ENCODE peak calls at places on chromosome 7, in nine cellular contexts. A is PC-3, B is neural progenitor cell, Y is MM.1S, T is OCI-LY7, I is SK-N-SH, W is HepG2, M is astrocyte, S is IMR-90. L is an unnamed sample.

GRCh38 chr7:47693161-47693740 is 111.3 kb upstream of the TNS3 start:
- DNase-seq in A (peak; percentile 94), B (no peak), Y (no peak), T (no peak), I (no peak), W (no peak), M (peak; percentile 69), S (peak; percentile 76), L (peak; percentile 71)

GRCh38 chr7:133207687-133208086 is 45.2 kb upstream of the EXOC4 start:
- DNase-seq in A (no peak), B (peak; percentile 69), Y (peak; percentile 21), T (peak; percentile 29), I (no peak), W (peak; percentile 21), M (no peak), S (no peak), L (peak; percentile 23)

GRCh38 chr7:151818674-151819519 is 58.0 kb downstream of the PRKAG2 start:
- DNase-seq in A (peak; percentile 91), B (peak; percentile 25), Y (no peak), T (no peak), I (no peak), W (no peak), M (no peak), S (no peak), L (no peak)

GRCh38 chr7:55964802-55965470 is 551 bp downstream of the NIPSNAP2 start:
- DNase-seq in A (peak; percentile 36), B (peak; percentile 77), Y (peak; percentile 69), T (peak; percentile 40), I (peak; percentile 93), W (peak; percentile 72), M (no peak), S (peak; percentile 19), L (peak; percentile 75)

GRCh38 chr7:130994378-130995115 is 260.5 kb upstream of the KLF14 start:
- DNase-seq in A (no peak), B (no peak), Y (no peak), T (no peak), I (no peak), W (no peak), M (peak; percentile 47), S (no peak), L (peak; percentile 77)

GRCh38 chr7:127901895-127902703 is 129.1 kb downstream of the LRRC4 start:
- DNase-seq in A (no peak), B (no peak), Y (peak; percentile 40), T (no peak), I (no peak), W (no peak), M (no peak), S (no peak), L (no peak)

GRCh38 chr7:3835102-3835501 is 534.0 kb downstream of the SDK1 start:
- DNase-seq in A (peak; percentile 66), B (no peak), Y (no peak), T (no peak), I (no peak), W (no peak), M (peak; percentile 32), S (no peak), L (no peak)

GRCh38 chr7:47648301-47648900 is 66.5 kb upstream of the TNS3 start:
- DNase-seq in A (no peak), B (no peak), Y (no peak), T (no peak), I (no peak), W (no peak), M (peak; percentile 94), S (peak; percentile 85), L (no peak)

GRCh38 chr7:151087247-151088018 is 1.2 kb downstream of the AGAP3 start:
- DNase-seq in A (peak; percentile 51), B (peak; percentile 69), Y (peak; percentile 79), T (no peak), I (peak; percentile 90), W (peak; percentile 35), M (peak; percentile 34), S (peak; percentile 52), L (peak; percentile 84)

GRCh38 chr7:18357691-18358090 is 137.9 kb upstream of the HDAC9 start:
- DNase-seq in A (peak; percentile 53), B (peak; percentile 12), Y (peak; percentile 36), T (peak; percentile 46), I (no peak), W (no peak), M (peak; percentile 0), S (peak; percentile 6), L (peak; percentile 36)

GRCh38 chr7:151245360-151246160 is 2.9 kb downstream of the SMARCD3 start:
- DNase-seq in A (peak; percentile 30), B (peak; percentile 74), Y (peak; percentile 49), T (peak; percentile 81), I (peak; percentile 97), W (no peak), M (no peak), S (no peak), L (peak; percentile 61)

GRCh38 chr7:2313450-2314208 is 612 bp downstream of the SNX8 start:
- DNase-seq in A (peak; percentile 2), B (no peak), Y (no peak), T (peak; percentile 26), I (no peak), W (no peak), M (no peak), S (no peak), L (peak; percentile 56)

GRCh38 chr7:2316578-2316977 is 2.3 kb upstream of the SNX8 start:
- DNase-seq in A (no peak), B (no peak), Y (no peak), T (no peak), I (no peak), W (no peak), M (no peak), S (no peak), L (no peak)

GRCh38 chr7:2314209-2314955 is at the start of gene SNX8:
- DNase-seq in A (peak; percentile 87), B (peak; percentile 95), Y (peak; percentile 93), T (peak; percentile 86), I (peak; percentile 100), W (peak; percentile 77), M (peak; percentile 59), S (peak; percentile 79), L (peak; percentile 95)

GRCh38 chr7:2317556-2318293 is 3.5 kb upstream of the SNX8 start:
- DNase-seq in A (no peak), B (no peak), Y (no peak), T (no peak), I (no peak), W (no peak), M (no peak), S (no peak), L (no peak)

DNA sequence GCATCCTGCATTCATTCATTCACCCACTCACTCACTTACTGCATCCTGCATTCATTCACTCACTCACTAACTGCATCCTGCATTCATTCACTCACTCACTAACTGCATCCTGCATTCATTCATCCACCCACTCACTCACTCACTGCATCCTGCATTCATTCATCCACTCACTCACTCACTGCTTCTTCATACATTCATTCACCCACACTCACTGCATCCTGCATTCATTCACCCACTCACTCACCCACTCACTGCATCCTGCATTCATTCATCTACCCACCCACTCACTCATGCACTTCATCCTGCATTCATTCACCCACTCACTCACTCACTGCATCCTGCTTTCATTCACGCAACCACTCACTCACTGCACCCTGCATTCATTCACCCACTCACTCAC is 1.5 kb upstream of the SNX8 start:
- DNase-seq in A (no peak), B (no peak), Y (no peak), T (no peak), I (no peak), W (no peak), M (no peak), S (no peak), L (no peak)
- H3K9me3 ChIP-seq in A (no peaks in the 10 kb centered on the region), B (no peaks in the 10 kb centered on the region), Y (no peaks in the 10 kb centered on the region), T (no peaks in the 10 kb centered on the region), I (no peaks in the 10 kb centered on the region), W (no peaks in the 10 kb centered on the region), M (no peaks in the 10 kb centered on the region), S (no peaks in the 10 kb centered on the region), L (no peaks in the 10 kb centered on the region)

DNA sequence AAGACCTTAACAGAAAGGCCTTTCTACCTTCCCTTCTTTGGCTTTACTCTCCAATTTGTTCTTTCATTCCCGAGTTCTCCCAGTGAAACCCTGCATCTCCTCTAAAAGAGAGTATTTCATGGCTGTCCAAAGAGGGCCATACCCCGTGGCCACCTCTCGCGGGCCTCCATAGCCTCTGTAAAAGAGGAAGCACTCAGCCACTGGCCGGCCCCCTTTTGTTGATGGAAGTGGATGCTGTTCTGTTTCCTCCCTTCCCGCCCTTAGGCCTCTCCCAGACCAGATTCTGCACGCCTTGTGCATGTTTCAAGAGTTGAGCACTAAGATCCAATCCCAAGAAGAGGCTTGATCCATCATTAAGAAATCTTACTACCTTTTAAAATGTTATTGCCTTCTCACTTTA is 6.7 kb upstream of the FEZF1 start:
- DNase-seq in A (no peak), B (peak; percentile 85), Y (no peak), T (no peak), I (no peak), W (no peak), M (no peak), S (no peak), L (no peak)
- H2AFZ ChIP-seq in A (no peak overlapping the region), B (no peak overlapping the region), Y (peak overlapping the region; percentile 66), T (no peak overlapping the region), I (peak overlapping the region; percentile 50), W (no peak overlapping the region), M (no peak overlapping the region), S (no peak overlapping the region), L (no peak overlapping the region)

DNA sequence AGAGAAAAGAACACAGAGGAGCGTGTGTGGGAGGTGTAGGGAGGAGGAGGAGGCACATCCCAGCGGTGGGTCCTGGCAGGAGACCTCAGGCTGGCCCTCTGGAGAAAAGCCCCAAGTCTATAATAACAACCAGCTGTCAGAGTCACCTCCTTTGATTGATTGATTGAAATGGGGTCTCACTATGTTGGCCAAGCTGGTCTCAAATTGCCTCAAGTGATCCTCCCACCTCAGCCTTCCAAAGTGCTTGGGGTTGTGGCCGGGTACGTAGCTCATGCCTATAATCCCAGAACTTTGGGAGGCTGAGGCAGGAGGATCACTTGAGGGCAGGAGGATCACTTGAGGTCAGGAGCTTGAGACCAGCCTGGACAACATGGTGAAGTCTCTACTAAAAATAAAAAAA is 103.0 kb upstream of the ANLN start:
- DNase-seq in A (no peak), B (no peak), Y (no peak), T (no peak), I (no peak), W (no peak), M (no peak), S (no peak), L (no peak)
- H3K4me1 ChIP-seq in A (peaks cover 61% of the 10 kb centered on the region), B (peaks cover 7% of the 10 kb centered on the region), Y (peaks cover 10% of the 10 kb centered on the region), T (peaks cover 62% of the 10 kb centered on the region), I (peaks cover 8% of the 10 kb centered on the region), W (peaks cover 82% of the 10 kb centered on the region), M (peaks cover 21% of the 10 kb centered on the region), S (peaks cover 11% of the 10 kb centered on the region), L (peaks cover 6% of the 10 kb centered on the region)

GRCh38 chr7:149532654-149533053 is 35.0 kb upstream of the ZNF746 start:
- DNase-seq in A (no peak), B (no peak), Y (no peak), T (no peak), I (no peak), W (no peak), M (no peak), S (no peak), L (no peak)

GRCh38 chr7:149524399-149524798 is 26.8 kb upstream of the ZNF746 start:
- DNase-seq in A (peak; percentile 70), B (no peak), Y (no peak), T (no peak), I (no peak), W (no peak), M (no peak), S (no peak), L (no peak)

GRCh38 chr7:149529136-149529718 is 31.6 kb upstream of the ZNF746 start:
- DNase-seq in A (no peak), B (peak; percentile 21), Y (no peak), T (peak; percentile 56), I (no peak), W (no peak), M (peak; percentile 8), S (peak; percentile 2), L (peak; percentile 6)

GRCh38 chr7:149525280-149525679 is 27.7 kb upstream of the ZNF746 start:
- DNase-seq in A (no peak), B (no peak), Y (no peak), T (no peak), I (no peak), W (no peak), M (no peak), S (no peak), L (no peak)

GRCh38 chr7:149527414-149527813 is 29.8 kb upstream of the ZNF746 start:
- DNase-seq in A (no peak), B (no peak), Y (no peak), T (no peak), I (no peak), W (no peak), M (no peak), S (no peak), L (no peak)
- H3K9me3 ChIP-seq in A (peaks cover 30% of the 10 kb centered on the region), B (peaks cover 32% of the 10 kb centered on the region), Y (no peaks in the 10 kb centered on the region), T (peaks cover 20% of the 10 kb centered on the region), I (peaks cover 12% of the 10 kb centered on the region), W (peaks cover 45% of the 10 kb centered on the region), M (peaks cover 18% of the 10 kb centered on the region), S (peaks cover 29% of the 10 kb centered on the region), L (no peaks in the 10 kb centered on the region)